ENCODE peak calls at places on chromosomes 12 and 14, in seven cellular contexts. Y, B, O, V, U, F and A are unnamed samples.

GRCh38 chr14:33611405-33612183 is 339.3 kb downstream of the EGLN3 start:
- DNase-seq in F (no peak), B (no peak), U (no peak), Y (peak; percentile 44), V (no peak), O (no peak), A (peak; percentile 24)

GRCh38 chr14:101588286-101588975 is 27.1 kb downstream of the DIO3 start:
- DNase-seq in O (no peak), V (no peak), F (no peak), B (no peak), U (no peak), Y (no peak), A (no peak)

GRCh38 chr12:129080413-129080812 is 227.1 kb downstream of the GLT1D1 start:
- DNase-seq in F (no peak), O (no peak), U (no peak), Y (no peak), V (no peak), B (no peak), A (no peak)

GRCh38 chr12:63846249-63846967 is 1.9 kb downstream of the SRGAP1 start:
- DNase-seq in Y (no peak), F (no peak), O (no peak), B (no peak), U (peak; percentile 43), V (no peak), A (peak; percentile 34)

GRCh38 chr12:75998292-75999063 is 33.1 kb downstream of the PHLDA1 start:
- DNase-seq in O (no peak), V (no peak), F (no peak), B (no peak), U (no peak), Y (no peak), A (peak; percentile 48)

GRCh38 chr12:89556976-89557375 is 31.1 kb upstream of the POC1B start:
- DNase-seq in U (peak; percentile 53), O (no peak), B (no peak), Y (peak; percentile 13), F (no peak), V (no peak), A (no peak)

GRCh38 chr12:88870000-88870737 is 289.9 kb upstream of the KITLG start:
- DNase-seq in Y (peak; percentile 58), B (no peak), V (no peak), O (no peak), F (no peak), U (no peak), A (peak; percentile 89)

GRCh38 chr12:24230061-24230460 is 280.6 kb upstream of the SOX5 start:
- DNase-seq in F (no peak), U (no peak), V (no peak), B (no peak), O (no peak), Y (no peak), A (no peak)

GRCh38 chr12:50842637-50843493 is at the start of gene TMPRSS12:
- DNase-seq in U (peak; percentile 48), V (no peak), Y (no peak), B (peak; percentile 46), O (no peak), F (no peak), A (no peak)

GRCh38 chr14:61076531-61076930 is 95.5 kb downstream of the SLC38A6 start:
- DNase-seq in Y (peak; percentile 89), F (no peak), V (no peak), O (no peak), U (no peak), B (no peak), A (peak; percentile 82)